ENCODE peak calls at places on chromosome 2, in nine cellular contexts. I is IMR-90, C is GM12864, M is HFF-Myc, J is GM06990, Y is dorsolateral prefrontal cortex, G is epithelial cell of esophagus, B is RWPE1, D is GM10248. R is an unnamed sample.

GRCh38 chr2:54422072-54422581 is 34.0 kb upstream of the SPTBN1 start:
- DNase-seq in I (no peak), C (no peak), M (no peak), J (no peak), Y (no peak), G (no peak), B (no peak), D (no peak), R (no peak)

GRCh38 chr2:190545082-190545481 is 10.6 kb upstream of the NEMP2 start:
- DNase-seq in I (no peak), C (no peak), M (no peak), J (no peak), Y (no peak), G (no peak), B (no peak), D (no peak), R (no peak)

GRCh38 chr2:8312861-8313768 is 368.7 kb upstream of the ID2 start:
- DNase-seq in I (peak; percentile 11), C (peak; percentile 68), M (no peak), J (peak; percentile 81), Y (no peak), G (no peak), B (no peak), D (peak; percentile 76), R (peak; percentile 77)

GRCh38 chr2:216768908-216769401 is 73.6 kb upstream of the IGFBP5 start:
- DNase-seq in I (no peak), C (no peak), M (no peak), J (no peak), Y (no peak), G (no peak), B (no peak), D (no peak), R (no peak)

GRCh38 chr2:128287780-128288735 is 30.6 kb downstream of the HS6ST1 start:
- DNase-seq in I (no peak), C (no peak), M (no peak), J (no peak), Y (no peak), G (no peak), B (no peak), D (no peak), R (no peak)

GRCh38 chr2:203579131-203579643 is 44.1 kb upstream of the RAPH1 start:
- DNase-seq in I (peak; percentile 84), C (peak; percentile 70), M (no peak), J (peak; percentile 63), Y (no peak), G (peak; percentile 99), B (peak; percentile 88), D (peak; percentile 28), R (peak; percentile 43)

GRCh38 chr2:62913311-62913710 is 137.3 kb upstream of the OTX1 start:
- DNase-seq in I (no peak), C (no peak), M (no peak), J (no peak), Y (no peak), G (no peak), B (no peak), D (no peak), R (no peak)

GRCh38 chr2:211085056-211085680 is 528.8 kb downstream of the CPS1 start:
- DNase-seq in I (peak; percentile 1), C (no peak), M (no peak), J (no peak), Y (no peak), G (peak; percentile 59), B (peak; percentile 32), D (peak; percentile 10), R (peak; percentile 11)

GRCh38 chr2:70767699-70768584 is at the start of gene ADD2:
- DNase-seq in I (peak; percentile 1), C (no peak), M (no peak), J (peak; percentile 32), Y (peak; percentile 49), G (peak; percentile 24), B (peak; percentile 22), D (peak; percentile 48), R (peak; percentile 75)

GRCh38 chr2:38661306-38661705 is 4.6 kb upstream of the GALM start:
- DNase-seq in I (peak; percentile 69), C (no peak), M (no peak), J (no peak), Y (no peak), G (no peak), B (no peak), D (no peak), R (no peak)

GRCh38 chr2:197628043-197628500 is 47.3 kb downstream of the RFTN2 start:
- DNase-seq in I (peak; percentile 40), C (peak; percentile 29), M (no peak), J (peak; percentile 30), Y (peak; percentile 56), G (peak; percentile 59), B (no peak), D (no peak), R (no peak)

DNA sequence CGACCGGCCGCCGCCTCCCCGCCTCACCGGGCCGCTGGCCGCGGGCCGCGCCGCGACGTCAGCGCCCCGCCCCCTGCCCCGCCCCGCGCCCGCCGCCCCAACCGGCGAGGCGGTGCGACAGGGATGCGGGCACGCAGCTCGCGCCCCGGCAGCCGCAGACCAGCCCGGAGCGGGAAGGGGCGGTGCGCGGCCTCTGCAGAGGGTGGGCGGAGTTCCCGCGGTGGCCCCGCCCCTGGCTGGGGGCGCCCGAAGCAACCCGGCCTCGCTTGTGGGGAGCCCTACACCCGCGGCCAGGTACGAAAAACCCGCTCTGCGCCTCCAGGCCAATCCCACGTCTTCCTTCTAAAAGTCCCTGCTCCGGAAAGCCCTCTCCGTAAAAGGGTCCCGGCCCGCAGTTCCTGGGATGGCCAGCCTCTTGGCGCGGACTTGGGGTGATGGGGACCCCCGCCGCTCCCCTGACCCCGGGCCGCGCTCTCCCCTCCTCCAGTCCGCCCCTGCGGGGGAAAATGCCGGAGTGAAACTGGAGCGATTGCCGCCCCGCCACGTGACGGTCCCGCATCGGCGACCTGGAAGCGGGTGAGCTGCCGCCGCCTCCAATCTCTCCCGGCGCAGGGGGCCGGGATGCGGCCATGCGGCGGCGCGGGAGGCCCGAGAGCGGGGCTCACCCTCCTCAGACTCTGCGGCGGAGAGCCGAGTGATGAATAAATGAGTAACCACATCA is at the start of gene RAB11FIP5:
- DNase-seq in I (peak; percentile 88), C (no peak), M (no peak), J (peak; percentile 56), Y (peak; percentile 67), G (peak; percentile 92), B (peak; percentile 75), D (peak; percentile 77), R (peak; percentile 84)
- TF ChIP-seq CTCF in I (no peak), C (no peak), M (no peak), J (no peak), Y (no peak), G (no peak), B (no peak), D (no peak), R (no peak)

DNA sequence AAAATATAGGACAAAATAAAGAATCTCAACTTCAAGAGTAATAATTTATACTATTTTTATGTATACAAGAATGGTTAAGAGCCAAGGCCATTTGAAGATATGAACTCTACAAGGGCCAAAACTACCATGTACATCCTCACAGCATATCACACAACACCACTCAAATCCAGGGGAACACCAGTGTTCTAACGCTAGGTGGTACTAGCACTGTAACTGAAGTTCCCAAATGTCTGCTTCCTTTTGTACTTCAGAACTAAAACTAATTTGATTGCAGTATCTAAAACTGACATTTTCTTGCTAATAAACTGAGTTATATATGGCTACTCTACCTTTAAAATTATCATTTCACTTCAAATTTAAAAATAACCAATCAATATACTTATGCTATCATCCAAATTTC is 47.0 kb downstream of the REV1 start:
- DNase-seq in I (peak; percentile 28), C (no peak), M (no peak), J (no peak), Y (no peak), G (peak; percentile 50), B (peak; percentile 20), D (no peak), R (no peak)
- TF ChIP-seq CTCF in I (peak; percentile 19), C (peak; percentile 25), M (no peak), J (peak; percentile 44), Y (no peak), G (peak; percentile 46), B (no peak), D (no peak), R (no peak)

DNA sequence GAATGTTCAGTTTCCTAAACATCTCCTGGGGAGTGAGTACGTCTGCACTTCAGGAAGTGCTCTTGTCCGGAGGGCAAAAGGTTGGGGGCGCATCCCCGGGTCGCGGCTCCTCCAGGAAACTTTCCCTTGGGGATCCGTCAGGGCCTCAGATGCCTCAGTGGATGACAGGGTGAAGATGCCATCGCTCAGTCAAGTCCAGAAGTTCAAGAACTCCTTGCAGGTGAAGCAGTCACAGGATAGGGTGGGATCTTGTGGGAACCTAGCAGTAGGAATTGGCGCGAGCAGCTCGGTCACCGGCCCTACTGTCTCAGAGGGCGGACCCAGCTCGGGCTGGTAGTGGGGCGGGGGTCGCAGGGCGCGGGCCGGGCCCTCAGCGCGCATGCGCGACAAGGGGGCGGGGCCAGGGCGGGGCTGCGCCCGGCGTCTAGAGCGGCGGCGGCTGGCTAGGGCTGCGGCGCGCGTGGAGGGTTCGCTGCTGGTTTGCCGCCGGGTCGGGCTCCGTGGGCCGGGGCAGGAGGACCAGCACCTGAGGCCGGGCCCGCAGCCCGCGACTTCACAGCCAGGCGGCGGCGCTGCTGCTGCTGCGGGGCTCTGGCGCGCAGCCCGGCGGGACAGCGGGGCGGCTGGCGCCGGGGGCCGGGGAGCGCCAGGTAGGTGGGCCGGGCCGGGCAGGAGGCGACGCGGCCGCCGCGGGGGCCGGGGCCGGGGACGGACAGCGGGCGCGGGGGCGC is at the start of gene INPP4A:
- DNase-seq in I (peak; percentile 42), C (no peak), M (no peak), J (peak; percentile 83), Y (no peak), G (peak; percentile 62), B (peak; percentile 75), D (peak; percentile 91), R (peak; percentile 91)
- TF ChIP-seq CTCF in I (peak; percentile 32), C (no peak), M (no peak), J (no peak), Y (peak; percentile 12), G (no peak), B (peak; percentile 36), D (peak; percentile 31), R (peak; percentile 35)

DNA sequence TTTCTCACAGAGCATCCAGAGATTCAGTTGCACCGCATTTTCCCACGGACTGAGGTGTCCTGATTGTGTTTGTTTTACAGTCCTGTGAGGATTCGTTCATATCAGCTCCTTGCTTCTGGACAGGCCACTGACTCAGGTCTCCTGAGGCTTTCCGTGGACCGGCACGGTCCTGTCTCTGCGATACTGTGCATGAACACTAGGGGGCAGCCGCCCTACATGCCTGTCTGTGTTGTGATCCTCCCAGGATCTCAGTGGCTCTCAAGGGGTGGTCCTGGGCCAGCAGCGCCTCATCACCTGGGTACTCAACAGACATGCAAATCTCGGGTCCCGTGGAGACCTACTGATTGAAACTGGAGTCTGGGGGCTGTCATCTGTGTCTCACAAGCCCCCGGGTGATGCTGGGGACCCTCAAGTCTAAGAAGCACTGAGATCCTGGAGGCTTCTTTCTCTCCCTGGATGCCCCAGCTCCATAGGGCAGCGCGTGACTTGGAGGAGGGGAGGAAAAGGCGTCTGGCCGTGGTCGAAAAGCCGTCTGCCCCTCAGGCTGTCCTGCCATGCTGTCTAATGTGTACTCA is 28.9 kb downstream of the IL1R2 start:
- DNase-seq in I (peak; percentile 88), C (no peak), M (peak; percentile 53), J (peak; percentile 48), Y (peak; percentile 78), G (peak; percentile 83), B (peak; percentile 74), D (peak; percentile 72), R (peak; percentile 73)
- TF ChIP-seq CTCF in I (peak; percentile 99), C (peak; percentile 99), M (peak; percentile 98), J (peak; percentile 98), Y (peak; percentile 99), G (peak; percentile 100), B (peak; percentile 97), D (peak; percentile 99), R (peak; percentile 96)